ENCODE peak calls at places on chromosomes 6 and 20, in ten cellular contexts. G is ovary, K is stomach, B is IMR-90, Q is HCT116, T is H1, U is HepG2, P is NB4, W is esophagus muscularis mucosa, O is right lobe of liver. J is an unnamed sample.

GRCh38 chr6:2231438-2231837 is 14.0 kb downstream of the GMDS start:
- DNase-seq in B (peak), W (no peak), G (no peak), Q (no peak), K (no peak), P (no peak), U (no peak), O (no peak), T (no peak), J (no peak)

GRCh38 chr6:122276637-122277036 is 122.8 kb upstream of the HSF2 start:
- DNase-seq in B (no peak), O (no peak), P (no peak), G (no peak), T (no peak), Q (no peak), U (no peak), W (no peak), K (no peak), J (no peak)

GRCh38 chr6:87900160-87900698 is 147.4 kb upstream of the SPACA1 start:
- DNase-seq in G (no peak), O (no peak), Q (no peak), P (no peak), T (no peak), W (no peak), K (no peak), U (peak), B (no peak), J (no peak)

GRCh38 chr20:11143481-11143880 is 469.7 kb upstream of the JAG1 start:
- DNase-seq in W (no peak), P (no peak), G (no peak), B (peak), K (no peak), U (no peak), T (no peak), O (no peak), Q (no peak), J (no peak)

GRCh38 chr6:130598021-130598989 is 228.9 kb upstream of the SMLR1 start:
- DNase-seq in U (no peak), W (no peak), B (no peak), O (no peak), G (no peak), K (no peak), Q (no peak), T (no peak), P (no peak), J (no peak)

GRCh38 chr6:132414332-132414731 is 13.1 kb upstream of the MOXD1 start:
- DNase-seq in T (no peak), Q (no peak), O (no peak), P (no peak), U (no peak), K (no peak), W (no peak), G (no peak), B (no peak), J (no peak)

GRCh38 chr20:32970115-32970972 is 33.9 kb downstream of the SUN5 start:
- DNase-seq in P (no peak), B (no peak), Q (no peak), O (no peak), G (no peak), K (no peak), T (no peak), W (no peak), U (no peak), J (peak)

GRCh38 chr6:43274916-43275597 is 23.0 kb upstream of the SLC22A7 start:
- DNase-seq in G (peak), Q (no peak), U (peak), W (no peak), O (peak), P (no peak), K (peak), T (no peak), B (no peak), J (no peak)

GRCh38 chr6:163327936-163328335 is 86.6 kb upstream of the QKI start:
- DNase-seq in Q (no peak), T (no peak), K (no peak), G (no peak), B (no peak), P (no peak), U (no peak), W (no peak), O (no peak), J (no peak)

GRCh38 chr6:144063246-144063743 is 32.1 kb downstream of the SF3B5 start:
- DNase-seq in G (no peak), B (no peak), P (no peak), O (no peak), U (no peak), T (no peak), Q (no peak), W (no peak), K (no peak), J (no peak)

GRCh38 chr6:167734662-167735497 is 91.8 kb upstream of the AFDN start:
- DNase-seq in T (no peak), P (no peak), O (no peak), Q (no peak), K (peak), W (no peak), B (no peak), G (no peak), U (no peak), J (no peak)

GRCh38 chr6:27303613-27304272 is 8.3 kb downstream of the POM121L2 start:
- DNase-seq in P (no peak), Q (no peak), K (no peak), W (no peak), O (no peak), T (no peak), G (no peak), B (no peak), U (no peak), J (no peak)

GRCh38 chr20:32648761-32649615 is 24.8 kb downstream of the C20orf203 start:
- DNase-seq in G (no peak), B (peak), O (no peak), T (no peak), K (no peak), P (peak), Q (peak), U (no peak), W (no peak), J (no peak)

GRCh38 chr6:28545955-28546354 is 20.3 kb downstream of the GPX5 start:
- DNase-seq in Q (no peak), O (no peak), G (no peak), K (no peak), U (no peak), T (no peak), W (no peak), B (no peak), P (no peak), J (no peak)

GRCh38 chr6:2396856-2397640 is 151.6 kb upstream of the GMDS start:
- DNase-seq in P (no peak), U (no peak), B (peak), K (no peak), W (no peak), Q (no peak), T (no peak), G (no peak), O (no peak), J (no peak)

GRCh38 chr6:168370310-168370991 is 50.9 kb upstream of the DACT2 start:
- DNase-seq in O (peak), K (peak), P (peak), B (no peak), Q (peak), G (peak), U (peak), T (peak), W (no peak), J (no peak)

GRCh38 chr6:108766419-108766818 is 81.8 kb upstream of the ARMC2 start:
- DNase-seq in Q (no peak), T (no peak), U (no peak), P (no peak), W (peak), K (no peak), G (no peak), B (no peak), O (no peak), J (peak)

GRCh38 chr6:52285174-52286068 is 879 bp upstream of the MCM3 start:
- DNase-seq in P (peak), T (no peak), O (no peak), U (peak), G (no peak), K (no peak), Q (no peak), B (peak), W (no peak), J (no peak)

GRCh38 chr6:41576667-41577066 is 30.5 kb downstream of the FOXP4 start:
- DNase-seq in Q (no peak), T (no peak), P (no peak), W (no peak), K (no peak), G (no peak), U (no peak), O (no peak), B (no peak), J (no peak)

GRCh38 chr6:42013134-42013516 is 37.2 kb upstream of the TAF8 start:
- DNase-seq in T (no peak), G (no peak), P (no peak), W (no peak), K (no peak), B (peak), U (no peak), Q (no peak), O (no peak), J (no peak)

GRCh38 chr6:34098045-34098936 is 47.6 kb downstream of the GRM4 start:
- DNase-seq in O (no peak), T (no peak), B (no peak), K (no peak), Q (no peak), P (no peak), G (no peak), U (no peak), W (no peak), J (no peak)

GRCh38 chr6:36594816-36595167 is 630 bp downstream of the SRSF3 start:
- DNase-seq in Q (no peak), G (peak), U (no peak), K (no peak), W (no peak), B (no peak), P (peak), O (no peak), T (no peak), J (no peak)

GRCh38 chr6:144055121-144055931 is 40.0 kb downstream of the SF3B5 start:
- DNase-seq in G (no peak), P (no peak), O (no peak), B (no peak), W (no peak), U (no peak), K (no peak), T (no peak), Q (no peak), J (no peak)

GRCh38 chr6:168837231-168837903 is 396.4 kb downstream of the SMOC2 start:
- DNase-seq in W (peak), O (no peak), T (no peak), U (no peak), K (no peak), G (no peak), P (no peak), B (no peak), Q (no peak), J (no peak)

GRCh38 chr6:117548797-117549301 is 53.5 kb downstream of the GOPC start:
- DNase-seq in K (no peak), T (no peak), G (no peak), B (peak), U (peak), O (no peak), W (no peak), P (no peak), Q (no peak), J (no peak)

GRCh38 chr6:84453499-84453898 is 226.1 kb upstream of the CEP162 start:
- DNase-seq in W (no peak), B (no peak), Q (no peak), K (no peak), U (no peak), O (no peak), G (no peak), T (no peak), P (no peak), J (no peak)

GRCh38 chr20:34511891-34512265 is 4.3 kb upstream of the DYNLRB1 start:
- DNase-seq in P (no peak), W (no peak), K (no peak), T (no peak), G (no peak), O (no peak), B (no peak), U (peak), Q (no peak), J (no peak)

GRCh38 chr6:108448481-108448880 is 112.2 kb upstream of the FOXO3 start:
- DNase-seq in P (no peak), Q (no peak), K (no peak), O (no peak), W (no peak), T (no peak), B (no peak), G (no peak), U (no peak), J (no peak)

GRCh38 chr6:118581489-118581959 is 33.4 kb downstream of the PLN start:
- DNase-seq in Q (no peak), B (peak), K (peak), W (peak), P (peak), G (no peak), T (no peak), O (no peak), U (no peak), J (no peak)

GRCh38 chr6:34414999-34415858 is 10.6 kb downstream of the RPS10 start:
- DNase-seq in K (peak), U (peak), B (peak), O (no peak), P (peak), T (no peak), G (peak), W (no peak), Q (peak), J (peak)

GRCh38 chr20:53652090-53652858 is 58.6 kb upstream of the ZNF217 start:
- DNase-seq in U (peak), B (peak), W (no peak), T (no peak), P (peak), Q (no peak), O (no peak), G (no peak), K (no peak), J (no peak)
- H3K4me3 ChIP-seq in U (peak), B (no peak), W (no peak), T (no peak), P (peak), Q (no peak), O (no peak), G (no peak), K (no peak), J (no peak)

DNA sequence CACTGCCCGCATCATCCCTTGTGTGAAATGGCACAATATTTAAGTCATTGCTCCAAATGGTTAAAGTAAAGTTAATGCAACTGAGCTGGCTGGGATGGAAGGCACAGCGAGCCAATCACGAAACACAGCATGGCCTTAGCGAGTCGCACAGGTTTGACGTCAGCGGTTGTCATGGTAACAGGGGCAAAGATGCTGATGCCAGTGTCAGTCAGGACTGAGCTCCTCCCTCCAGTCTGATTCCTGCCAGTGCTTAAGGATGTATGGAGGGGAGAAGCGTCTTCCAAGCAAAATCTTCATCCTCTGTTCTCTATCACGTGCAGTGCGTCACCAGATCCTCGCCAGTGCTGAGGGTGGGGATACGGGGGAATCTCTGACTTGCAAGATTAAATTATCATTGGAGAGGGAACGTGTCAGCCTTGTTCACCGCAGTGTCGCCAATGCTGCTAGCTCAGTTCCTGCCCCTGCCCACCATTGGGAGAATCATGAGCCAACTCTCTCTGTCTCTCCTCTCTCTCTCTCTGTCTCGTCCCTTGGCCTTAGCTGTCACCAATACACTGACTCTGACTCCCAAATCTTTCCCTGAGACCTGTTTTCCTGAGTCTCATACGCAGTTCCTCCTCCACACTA is 24.5 kb downstream of the TSPYL4 start:
- DNase-seq in T (peak), Q (peak), U (no peak), P (no peak), K (peak), B (peak), O (peak), G (peak), W (peak), J (no peak)
- TF ChIP-seq CTCF in T (no peak), Q (no peak), U (no peak), P (no peak), K (no peak), B (no peak), O (no peak), G (no peak), W (no peak), J (no peak)

DNA sequence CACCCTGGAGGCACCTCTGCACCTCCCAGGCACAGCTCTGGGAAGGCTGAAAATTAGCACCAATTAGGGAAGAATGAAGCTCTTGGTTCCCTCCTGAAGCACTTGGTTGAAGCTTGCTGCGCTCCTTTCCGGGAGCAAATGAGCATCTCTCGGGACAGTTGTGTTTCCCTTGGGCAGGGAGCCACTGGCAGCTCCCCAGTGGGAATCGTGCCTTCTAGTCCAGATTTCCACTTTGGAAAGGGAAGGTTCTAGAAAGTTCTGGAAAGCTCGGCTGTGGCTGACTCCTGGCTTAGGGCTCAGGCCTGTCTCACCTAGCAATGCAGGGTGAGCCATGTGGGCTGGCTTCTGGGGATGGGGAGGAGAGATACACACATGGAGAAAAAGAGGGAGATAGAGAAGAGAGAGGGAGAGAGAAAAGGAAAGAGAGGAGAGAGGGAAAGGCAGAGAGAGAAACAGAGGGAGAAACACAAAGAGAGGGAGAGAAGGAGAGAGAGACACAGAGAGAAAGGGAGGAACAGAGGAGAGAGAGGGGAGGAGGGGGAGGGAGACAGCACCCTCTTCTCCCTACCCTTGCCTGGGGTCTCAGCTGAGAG is 24.7 kb downstream of the NTSR1 start:
- DNase-seq in B (no peak), Q (no peak), U (no peak), P (no peak), K (no peak), T (no peak), O (no peak), W (no peak), G (no peak), J (no peak)
- TF ChIP-seq POLR2A in B (no peak), Q (no peak), U (no peak), P (no peak), K (no peak), T (no peak), O (no peak), W (no peak), G (no peak), J (no peak)

GRCh38 chr20:38258545-38259223 is 1.9 kb downstream of the KIAA1755 start:
- DNase-seq in B (no peak), O (no peak), T (no peak), K (no peak), U (no peak), Q (no peak), P (no peak), W (no peak), G (no peak), J (no peak)

GRCh38 chr20:38256966-38257365 is 3.6 kb downstream of the KIAA1755 start:
- DNase-seq in Q (no peak), T (no peak), W (no peak), G (no peak), K (no peak), O (no peak), P (no peak), B (no peak), U (no peak), J (no peak)

GRCh38 chr20:38261054-38261390 is 487 bp upstream of the KIAA1755 start:
- DNase-seq in W (no peak), G (no peak), U (no peak), B (no peak), P (no peak), K (no peak), T (no peak), O (no peak), Q (no peak), J (no peak)

GRCh38 chr20:38260378-38261053 is at the start of gene KIAA1755:
- DNase-seq in G (peak), O (no peak), W (no peak), U (peak), T (peak), K (no peak), Q (no peak), P (no peak), B (no peak), J (no peak)

GRCh38 chr20:38260025-38260377 is 534 bp downstream of the KIAA1755 start:
- DNase-seq in U (peak), T (no peak), B (no peak), P (no peak), K (no peak), G (peak), O (no peak), Q (no peak), W (no peak), J (no peak)
- H3K4me3 ChIP-seq in U (peak), T (peak), B (peak), P (no peak), K (peak), G (peak), O (peak), Q (no peak), W (peak), J (peak)

DNA sequence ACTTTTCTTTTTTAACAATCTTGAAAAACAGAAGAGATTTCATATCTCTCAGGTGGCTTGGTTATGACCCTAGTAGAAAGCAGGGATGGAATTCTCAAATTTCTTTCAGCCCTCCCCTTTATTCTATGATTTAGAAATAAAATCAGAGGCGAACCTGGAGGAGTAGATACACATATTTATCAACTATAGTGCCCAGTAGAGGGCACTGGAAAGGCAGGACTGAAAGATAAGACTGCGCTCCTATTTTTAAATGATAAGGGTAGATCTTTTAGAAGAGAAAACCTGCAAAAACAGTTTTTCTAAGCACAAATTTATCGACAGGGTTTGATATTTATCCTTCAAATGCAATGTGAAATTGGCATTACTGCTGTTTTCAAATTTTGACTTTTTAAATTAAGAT is 1296.6 kb downstream of the EPHA7 start:
- DNase-seq in Q (no peak), W (no peak), O (no peak), U (peak), B (peak), P (peak), K (no peak), G (no peak), T (no peak), J (no peak)
- TF ChIP-seq CTCF in Q (no peak), W (no peak), O (peak), U (peak), B (peak), P (peak), K (no peak), G (no peak), T (no peak), J (no peak)

GRCh38 chr6:32623693-32624092 is 13.5 kb upstream of the HLA-DQA1 start:
- DNase-seq in W (no peak), G (no peak), K (no peak), O (no peak), T (no peak), U (no peak), B (no peak), P (peak), Q (no peak), J (no peak)
- TF ChIP-seq POLR2A in W (no peak), G (no peak), K (no peak), O (no peak), T (no peak), U (no peak), B (no peak), P (no peak), Q (no peak), J (no peak)

DNA sequence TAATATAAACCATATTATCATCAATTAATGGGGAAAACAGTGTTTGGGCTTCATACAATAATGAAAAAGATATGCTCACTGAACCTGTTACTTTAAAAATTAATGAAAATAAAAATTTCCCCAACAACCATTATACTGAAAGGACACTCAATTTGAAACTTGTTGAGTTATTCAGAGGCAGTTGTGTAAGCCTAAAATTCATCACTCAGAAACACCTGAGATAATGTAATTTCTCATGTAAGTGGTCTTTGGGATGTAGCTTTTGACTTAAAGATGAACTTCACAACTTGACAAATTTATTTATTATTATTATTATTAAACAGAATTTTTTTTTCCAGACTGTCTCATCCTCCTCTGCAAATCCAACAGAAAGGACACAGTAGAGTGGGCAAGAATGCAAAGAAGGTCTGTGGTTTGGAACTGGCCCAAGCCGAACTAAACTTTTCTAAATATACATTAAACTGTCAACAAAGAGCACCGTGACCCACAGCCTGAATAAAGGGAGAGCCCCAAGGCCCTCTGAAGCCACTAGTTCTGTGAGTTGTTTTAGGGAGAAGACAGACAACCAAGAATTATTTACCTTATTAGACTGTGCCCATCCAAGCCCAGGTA is 32.2 kb upstream of the HEY2 start:
- DNase-seq in U (no peak), O (no peak), W (no peak), T (no peak), B (no peak), Q (no peak), G (no peak), K (no peak), P (no peak), J (no peak)
- H3K4me3 ChIP-seq in U (no peak), O (no peak), W (no peak), T (no peak), B (no peak), Q (no peak), G (no peak), K (no peak), P (no peak), J (no peak)